ENCODE peak calls at places on chromosomes 5 and 9, in seven cellular contexts. M is H1, A is IMR-90, R is thyroid gland, H is tibial nerve, V is K562, W is right lobe of liver. B is an unnamed sample. For H3K4me1, the result is how much of the 10 kb centered on the place peaks cover.

GRCh38 chr5:175378444-175379028 is 65.4 kb downstream of the DRD1 start:
- DNase-seq in M (no peak), A (peak), R (no peak), H (no peak), V (no peak), W (no peak), B (no peak)

GRCh38 chr5:41869150-41869738 is 981 bp downstream of the OXCT1 start:
- DNase-seq in M (no peak), A (peak), R (peak), H (peak), V (peak), W (no peak), B (no peak)

GRCh38 chr5:146173597-146173996 is 8.9 kb downstream of the LARS1 start:
- DNase-seq in M (no peak), A (no peak), R (no peak), H (no peak), V (no peak), W (no peak), B (no peak)

GRCh38 chr9:77648458-77649108 is 461 bp upstream of the GNA14 start:
- DNase-seq in M (no peak), A (no peak), R (peak), H (no peak), V (no peak), W (peak), B (no peak)

GRCh38 chr9:20649381-20649780 is 27.1 kb upstream of the MLLT3 start:
- DNase-seq in M (no peak), A (no peak), R (no peak), H (no peak), V (no peak), W (no peak), B (no peak)

GRCh38 chr5:107578051-107578635 is 92.6 kb downstream of the EFNA5 start:
- DNase-seq in M (no peak), A (no peak), R (no peak), H (no peak), V (no peak), W (no peak), B (no peak)

GRCh38 chr5:23029296-23029695 is 176.2 kb upstream of the CDH12 start:
- DNase-seq in M (no peak), A (no peak), R (no peak), H (no peak), V (no peak), W (no peak), B (no peak)

GRCh38 chr9:3760031-3760430 is 234.2 kb upstream of the RFX3 start:
- DNase-seq in M (no peak), A (peak), R (peak), H (no peak), V (no peak), W (no peak), B (no peak)

GRCh38 chr9:7828344-7828743 is 28.8 kb upstream of the DMAC1 start:
- DNase-seq in M (no peak), A (no peak), R (no peak), H (no peak), V (no peak), W (no peak), B (no peak)

GRCh38 chr5:56479701-56480304 is 246.7 kb upstream of the ANKRD55 start:
- DNase-seq in M (no peak), A (no peak), R (peak), H (no peak), V (no peak), W (no peak), B (no peak)

GRCh38 chr5:141995656-141996055 is 17.2 kb downstream of the GNPDA1 start:
- DNase-seq in M (no peak), A (no peak), R (no peak), H (no peak), V (no peak), W (no peak), B (no peak)

GRCh38 chr5:172902497-172903472 is 56.4 kb upstream of the RPL26L1 start:
- DNase-seq in M (no peak), A (peak), R (peak), H (peak), V (peak), W (peak), B (no peak)

GRCh38 chr9:135816179-135816970 is 91.0 kb downstream of the CAMSAP1 start:
- DNase-seq in M (no peak), A (no peak), R (no peak), H (no peak), V (no peak), W (no peak), B (no peak)

GRCh38 chr5:134906811-134907210 is 1.9 kb downstream of the PCBD2 start:
- DNase-seq in M (no peak), A (no peak), R (no peak), H (no peak), V (no peak), W (no peak), B (no peak)

GRCh38 chr5:68315679-68316271 is 100.2 kb downstream of the PIK3R1 start:
- DNase-seq in M (no peak), A (no peak), R (no peak), H (no peak), V (no peak), W (no peak), B (peak)

GRCh38 chr9:87725356-87725899 is 491 bp upstream of the CTSL start:
- DNase-seq in M (no peak), A (peak), R (no peak), H (no peak), V (peak), W (no peak), B (no peak)

GRCh38 chr9:98518556-98518955 is 190.2 kb downstream of the GABBR2 start:
- DNase-seq in M (no peak), A (no peak), R (peak), H (no peak), V (no peak), W (no peak), B (peak)

GRCh38 chr9:13568446-13568845 is 289.0 kb upstream of the MPDZ start:
- DNase-seq in M (no peak), A (no peak), R (no peak), H (no peak), V (no peak), W (no peak), B (no peak)

GRCh38 chr5:69167488-69167845 is 517 bp downstream of the CCNB1 start:
- DNase-seq in M (no peak), A (no peak), R (no peak), H (no peak), V (peak), W (no peak), B (no peak)

GRCh38 chr5:54944364-54944763 is 41.0 kb downstream of the ESM1 start:
- DNase-seq in M (no peak), A (peak), R (no peak), H (no peak), V (peak), W (no peak), B (no peak)

GRCh38 chr5:40383719-40384651 is 295.7 kb upstream of the PTGER4 start:
- DNase-seq in M (no peak), A (peak), R (no peak), H (no peak), V (no peak), W (no peak), B (no peak)

GRCh38 chr5:170283296-170283695 is 14.3 kb downstream of the LCP2 start:
- DNase-seq in M (no peak), A (no peak), R (no peak), H (no peak), V (no peak), W (no peak), B (no peak)

GRCh38 chr5:89276566-89277305 is 393.8 kb upstream of the MEF2C start:
- DNase-seq in M (no peak), A (peak), R (no peak), H (no peak), V (no peak), W (no peak), B (no peak)

GRCh38 chr9:86318187-86318586 is 35.8 kb upstream of the ISCA1 start:
- DNase-seq in M (no peak), A (no peak), R (no peak), H (no peak), V (no peak), W (no peak), B (no peak)

GRCh38 chr9:133715866-133716563 is 22.1 kb downstream of the SARDH start:
- DNase-seq in M (no peak), A (peak), R (no peak), H (no peak), V (peak), W (no peak), B (no peak)

GRCh38 chr9:92774274-92774673 is 9.6 kb upstream of the BICD2 start:
- DNase-seq in M (no peak), A (peak), R (no peak), H (no peak), V (no peak), W (no peak), B (no peak)

GRCh38 chr9:135930446-135931345 is 23.4 kb upstream of the CAMSAP1 start:
- DNase-seq in M (no peak), A (no peak), R (no peak), H (no peak), V (no peak), W (peak), B (no peak)

GRCh38 chr5:97968346-97968745 is 785.3 kb upstream of the RIOK2 start:
- DNase-seq in M (no peak), A (peak), R (no peak), H (no peak), V (no peak), W (no peak), B (no peak)

GRCh38 chr9:88820055-88820454 is 171.2 kb upstream of the S1PR3 start:
- DNase-seq in M (no peak), A (no peak), R (no peak), H (no peak), V (peak), W (no peak), B (no peak)

GRCh38 chr9:88821033-88821748 is 170.1 kb upstream of the S1PR3 start:
- DNase-seq in M (no peak), A (no peak), R (no peak), H (no peak), V (no peak), W (no peak), B (no peak)

GRCh38 chr9:88824711-88825110 is 166.6 kb upstream of the S1PR3 start:
- DNase-seq in M (no peak), A (no peak), R (no peak), H (no peak), V (no peak), W (no peak), B (no peak)

GRCh38 chr9:88819471-88819870 is 171.8 kb upstream of the S1PR3 start:
- DNase-seq in M (no peak), A (no peak), R (no peak), H (no peak), V (no peak), W (no peak), B (no peak)

GRCh38 chr9:88821749-88822106 is 169.5 kb upstream of the S1PR3 start:
- DNase-seq in M (no peak), A (no peak), R (no peak), H (no peak), V (no peak), W (no peak), B (peak)
- TF ChIP-seq POLR2A in M (no peak), A (no peak), R (no peak), H (no peak), V (no peak), W (no peak), B (no peak)

GRCh38 chr5:137667341-137667740 is 68.5 kb downstream of the KLHL3 start:
- DNase-seq in M (no peak), A (peak), R (peak), H (no peak), V (no peak), W (no peak), B (no peak)

GRCh38 chr5:137666109-137666850 is 69.6 kb downstream of the KLHL3 start:
- DNase-seq in M (no peak), A (peak), R (peak), H (no peak), V (no peak), W (no peak), B (no peak)

GRCh38 chr5:137669796-137670195 is 66.1 kb downstream of the KLHL3 start:
- DNase-seq in M (no peak), A (no peak), R (no peak), H (no peak), V (no peak), W (no peak), B (no peak)

GRCh38 chr5:137666901-137667300 is 69.0 kb downstream of the KLHL3 start:
- DNase-seq in M (no peak), A (no peak), R (no peak), H (no peak), V (no peak), W (no peak), B (no peak)

GRCh38 chr5:137668574-137669093 is 67.3 kb downstream of the KLHL3 start:
- DNase-seq in M (no peak), A (no peak), R (no peak), H (no peak), V (no peak), W (no peak), B (no peak)
- H3K27ac ChIP-seq in M (no peak), A (no peak), R (peak), H (no peak), V (no peak), W (peak), B (no peak)

DNA sequence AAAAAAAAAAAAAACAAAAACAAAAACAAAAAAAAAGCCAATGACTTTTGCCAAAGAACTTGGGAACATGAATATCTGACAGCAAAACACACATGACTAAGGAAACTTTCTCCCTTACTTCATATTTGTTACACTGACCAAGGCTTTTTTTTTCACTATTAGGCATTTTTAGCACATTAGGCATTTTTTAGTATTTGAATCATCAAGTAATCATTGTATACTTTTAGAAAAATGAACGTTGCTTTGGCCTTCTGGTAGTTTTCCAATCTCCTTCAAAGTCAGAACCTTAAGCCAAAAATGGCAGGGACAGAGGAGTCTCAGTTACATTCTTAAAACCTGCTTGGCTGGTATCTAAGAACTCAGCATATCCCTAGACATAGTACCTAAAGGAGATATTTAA is 19.3 kb downstream of the NREP start:
- DNase-seq in M (no peak), A (peak), R (no peak), H (no peak), V (no peak), W (no peak), B (no peak)
- H3K4me1 ChIP-seq in M (under half), A (under half), R (under half), H (under half), V (under half), W (under half), B (under half)

DNA sequence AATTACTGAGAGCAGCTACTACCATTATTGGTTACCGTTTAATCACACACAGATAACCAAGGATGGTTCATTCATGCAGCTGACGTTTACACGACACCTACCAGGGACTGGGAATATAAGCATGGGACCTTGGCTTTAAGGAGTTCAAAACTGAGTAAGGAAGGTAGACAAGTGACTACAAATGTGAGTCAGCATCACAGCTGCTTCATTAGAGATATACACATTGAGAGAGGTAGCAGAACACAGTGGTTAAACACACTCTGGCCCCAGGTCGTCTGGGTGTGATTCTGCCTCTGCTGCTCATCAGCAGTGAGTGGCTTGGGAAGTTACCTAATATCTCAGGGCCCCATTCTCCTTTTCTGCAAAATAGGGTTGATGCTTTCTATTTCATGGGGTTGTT is 268.6 kb downstream of the NR3C1 start:
- DNase-seq in M (no peak), A (peak), R (no peak), H (no peak), V (peak), W (no peak), B (no peak)
- TF ChIP-seq POLR2A in M (no peak), A (no peak), R (no peak), H (no peak), V (no peak), W (no peak), B (no peak)

GRCh38 chr5:158755221-158755620 is 344.5 kb downstream of the EBF1 start:
- DNase-seq in M (no peak), A (no peak), R (no peak), H (no peak), V (no peak), W (no peak), B (no peak)
- H3K27ac ChIP-seq in M (no peak), A (no peak), R (no peak), H (no peak), V (no peak), W (no peak), B (peak)

DNA sequence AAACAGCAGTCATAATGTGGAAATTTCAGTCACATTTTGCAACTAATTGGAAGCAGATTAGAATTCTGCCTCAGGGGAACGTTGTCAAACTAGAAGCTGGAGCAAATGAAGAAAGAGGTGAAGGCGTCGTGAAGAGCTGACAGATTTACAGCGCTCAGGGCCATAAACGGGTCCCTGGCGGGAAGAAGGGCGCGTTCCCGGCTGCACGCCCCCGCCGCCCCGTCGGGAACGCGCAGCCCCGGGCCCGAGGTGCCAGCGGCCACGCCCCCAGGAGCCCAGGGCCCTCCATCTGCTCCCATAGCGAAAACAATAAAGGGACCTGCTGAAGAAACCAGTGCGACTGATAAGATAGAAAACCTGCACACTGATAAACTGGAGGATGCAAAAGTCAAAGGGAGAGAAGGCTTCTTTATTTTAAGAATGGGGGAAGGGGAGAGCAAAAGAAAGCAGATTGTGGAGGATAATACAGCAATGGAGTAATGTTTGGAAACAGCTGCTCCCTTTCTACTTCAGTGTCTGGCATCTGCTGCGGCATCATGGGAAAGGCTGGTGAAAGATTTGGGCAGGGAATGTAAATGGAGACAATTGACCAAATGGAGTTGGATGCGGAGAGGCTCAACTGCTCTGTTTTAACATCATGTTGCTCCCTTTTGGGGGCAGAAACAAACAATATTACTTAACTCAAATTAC is 11.1 kb downstream of the ZNF608 start:
- DNase-seq in M (no peak), A (no peak), R (no peak), H (no peak), V (peak), W (no peak), B (no peak)
- H3K4me1 ChIP-seq in M (under half), A (under half), R (half or more), H (under half), V (under half), W (under half), B (under half)

GRCh38 chr5:96905864-96906263 is 29.6 kb downstream of the ERAP2 start:
- DNase-seq in M (no peak), A (no peak), R (no peak), H (no peak), V (no peak), W (no peak), B (no peak)

GRCh38 chr5:96902876-96903275 is 26.6 kb downstream of the ERAP2 start:
- DNase-seq in M (no peak), A (no peak), R (no peak), H (no peak), V (no peak), W (no peak), B (no peak)

GRCh38 chr5:96901841-96902240 is 25.5 kb downstream of the ERAP2 start:
- DNase-seq in M (no peak), A (no peak), R (no peak), H (no peak), V (no peak), W (no peak), B (no peak)

GRCh38 chr5:96903300-96903699 is 27.0 kb downstream of the ERAP2 start:
- DNase-seq in M (no peak), A (peak), R (no peak), H (no peak), V (no peak), W (no peak), B (no peak)

GRCh38 chr5:96904054-96904931 is 28.0 kb downstream of the ERAP2 start:
- DNase-seq in M (no peak), A (peak), R (no peak), H (no peak), V (no peak), W (no peak), B (no peak)
- TF ChIP-seq POLR2A in M (no peak), A (no peak), R (no peak), H (no peak), V (no peak), W (no peak), B (no peak)

GRCh38 chr9:95007470-95007869 is 281.0 kb downstream of the AOPEP start:
- DNase-seq in M (no peak), A (no peak), R (no peak), H (no peak), V (no peak), W (no peak), B (no peak)

GRCh38 chr9:95005276-95006141 is 279.0 kb downstream of the AOPEP start:
- DNase-seq in M (no peak), A (no peak), R (peak), H (no peak), V (peak), W (no peak), B (no peak)

GRCh38 chr9:95010431-95010838 is 283.9 kb downstream of the AOPEP start:
- DNase-seq in M (no peak), A (no peak), R (no peak), H (no peak), V (no peak), W (no peak), B (no peak)

GRCh38 chr9:95009459-95009858 is 283.0 kb downstream of the AOPEP start:
- DNase-seq in M (no peak), A (no peak), R (no peak), H (no peak), V (no peak), W (no peak), B (no peak)

GRCh38 chr9:95008151-95008771 is 281.8 kb downstream of the AOPEP start:
- DNase-seq in M (no peak), A (no peak), R (peak), H (no peak), V (no peak), W (peak), B (no peak)
- H3K27ac ChIP-seq in M (no peak), A (peak), R (peak), H (peak), V (no peak), W (peak), B (peak)

DNA sequence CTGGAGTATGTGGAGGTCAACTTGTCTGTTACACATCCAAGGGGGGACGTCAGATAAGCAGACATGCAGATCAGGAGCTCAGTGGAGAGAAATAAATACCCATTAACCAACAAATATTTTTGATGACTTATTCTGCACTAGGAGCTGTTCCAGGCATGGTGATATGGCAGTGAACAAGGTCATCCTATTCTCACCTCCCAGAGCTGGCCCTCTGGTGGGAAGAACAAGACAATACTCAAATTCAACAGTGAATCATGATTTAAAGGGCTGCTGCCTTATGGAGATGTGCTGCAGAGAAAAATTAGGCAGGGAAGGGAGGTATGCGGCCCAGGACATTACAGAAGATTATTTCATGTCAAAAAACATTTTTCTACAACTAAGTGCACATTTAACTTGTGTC is 36.5 kb downstream of the SYK start:
- DNase-seq in M (no peak), A (no peak), R (no peak), H (no peak), V (no peak), W (no peak), B (no peak)
- H3K4me1 ChIP-seq in M (under half), A (under half), R (under half), H (under half), V (under half), W (under half), B (under half)

B was measured in vagina.